ENCODE peak calls at places on chromosome 6, in seven cellular contexts. One of them, this sample, is unnamed.

GRCh38 chr6:71211799-71212198 is 76.8 kb upstream of the OGFRL1 start:
- DNase-seq in transverse colon: no peak
- DNase-seq in sigmoid colon: no peak
- DNase-seq in spleen: no peak
- DNase-seq in HCT116: no peak
- DNase-seq in breast epithelium: no peak
- DNase-seq in vagina: no peak
- DNase-seq in this sample: no peak

GRCh38 chr6:168367285-168367720 is 47.7 kb upstream of the DACT2 start:
- DNase-seq in transverse colon: no peak
- DNase-seq in vagina: no peak
- DNase-seq in HCT116: no peak
- DNase-seq in breast epithelium: no peak
- DNase-seq in spleen: peak; percentile 40
- DNase-seq in sigmoid colon: peak; percentile 77
- DNase-seq in this sample: peak; percentile 64

GRCh38 chr6:139483082-139483481 is 108.6 kb upstream of the CITED2 start:
- DNase-seq in sigmoid colon: no peak
- DNase-seq in transverse colon: no peak
- DNase-seq in HCT116: no peak
- DNase-seq in vagina: no peak
- DNase-seq in spleen: no peak
- DNase-seq in breast epithelium: no peak
- DNase-seq in this sample: peak; percentile 8

GRCh38 chr6:148501178-148501590 is 158.5 kb downstream of the SASH1 start:
- DNase-seq in transverse colon: peak; percentile 31
- DNase-seq in HCT116: peak; percentile 73
- DNase-seq in breast epithelium: peak; percentile 68
- DNase-seq in vagina: no peak
- DNase-seq in spleen: no peak
- DNase-seq in sigmoid colon: peak; percentile 87
- DNase-seq in this sample: no peak

GRCh38 chr6:134517145-134517658 is 199.3 kb upstream of the SGK1 start:
- DNase-seq in vagina: no peak
- DNase-seq in spleen: peak; percentile 77
- DNase-seq in HCT116: no peak
- DNase-seq in sigmoid colon: peak; percentile 72
- DNase-seq in transverse colon: no peak
- DNase-seq in breast epithelium: peak; percentile 72
- DNase-seq in this sample: peak; percentile 85

GRCh38 chr6:158358450-158359077 is 46.3 kb downstream of the TULP4 start:
- DNase-seq in HCT116: no peak
- DNase-seq in sigmoid colon: no peak
- DNase-seq in spleen: peak; percentile 31
- DNase-seq in transverse colon: peak; percentile 46
- DNase-seq in breast epithelium: no peak
- DNase-seq in vagina: no peak
- DNase-seq in this sample: no peak

GRCh38 chr6:71040043-71040442 is 83.2 kb upstream of the B3GAT2 start:
- DNase-seq in sigmoid colon: no peak
- DNase-seq in HCT116: no peak
- DNase-seq in transverse colon: no peak
- DNase-seq in vagina: no peak
- DNase-seq in spleen: no peak
- DNase-seq in breast epithelium: no peak
- DNase-seq in this sample: no peak

GRCh38 chr6:26224940-26225847 is 138.0 kb downstream of the HFE start:
- DNase-seq in sigmoid colon: no peak
- DNase-seq in transverse colon: no peak
- DNase-seq in HCT116: no peak
- DNase-seq in spleen: peak; percentile 82
- DNase-seq in breast epithelium: no peak
- DNase-seq in vagina: no peak
- DNase-seq in this sample: no peak

GRCh38 chr6:26120807-26121140 is 33.5 kb downstream of the HFE start:
- DNase-seq in breast epithelium: no peak
- DNase-seq in vagina: no peak
- DNase-seq in HCT116: no peak
- DNase-seq in sigmoid colon: no peak
- DNase-seq in transverse colon: no peak
- DNase-seq in spleen: no peak
- DNase-seq in this sample: no peak

GRCh38 chr6:161233986-161234620 is 39.8 kb downstream of the AGPAT4 start:
- DNase-seq in sigmoid colon: peak; percentile 94
- DNase-seq in vagina: no peak
- DNase-seq in HCT116: peak; percentile 13
- DNase-seq in breast epithelium: no peak
- DNase-seq in spleen: no peak
- DNase-seq in transverse colon: peak; percentile 51
- DNase-seq in this sample: peak; percentile 85

GRCh38 chr6:50681213-50681824 is 32.0 kb upstream of the TFAP2D start:
- DNase-seq in HCT116: no peak
- DNase-seq in transverse colon: no peak
- DNase-seq in spleen: no peak
- DNase-seq in sigmoid colon: no peak
- DNase-seq in vagina: no peak
- DNase-seq in breast epithelium: no peak
- DNase-seq in this sample: no peak

GRCh38 chr6:88870728-88871330 is 92.6 kb downstream of the RNGTT start:
- DNase-seq in breast epithelium: no peak
- DNase-seq in HCT116: peak; percentile 29
- DNase-seq in spleen: no peak
- DNase-seq in vagina: no peak
- DNase-seq in transverse colon: peak; percentile 15
- DNase-seq in sigmoid colon: no peak
- DNase-seq in this sample: no peak

GRCh38 chr6:122276637-122277036 is 122.8 kb upstream of the HSF2 start:
- DNase-seq in transverse colon: no peak
- DNase-seq in vagina: no peak
- DNase-seq in sigmoid colon: no peak
- DNase-seq in breast epithelium: no peak
- DNase-seq in spleen: no peak
- DNase-seq in HCT116: no peak
- DNase-seq in this sample: no peak

GRCh38 chr6:160077526-160077925 is 44.1 kb upstream of the SLC22A1 start:
- DNase-seq in HCT116: no peak
- DNase-seq in breast epithelium: no peak
- DNase-seq in vagina: no peak
- DNase-seq in transverse colon: no peak
- DNase-seq in spleen: no peak
- DNase-seq in sigmoid colon: no peak
- DNase-seq in this sample: no peak

GRCh38 chr6:136365781-136366354 is 76.2 kb upstream of the BCLAF1 start:
- DNase-seq in spleen: peak; percentile 91
- DNase-seq in transverse colon: peak; percentile 54
- DNase-seq in sigmoid colon: peak; percentile 77
- DNase-seq in HCT116: no peak
- DNase-seq in breast epithelium: peak; percentile 26
- DNase-seq in vagina: no peak
- DNase-seq in this sample: peak; percentile 84

GRCh38 chr6:87697581-87698552 is 4.2 kb downstream of the AKIRIN2 start:
- DNase-seq in breast epithelium: no peak
- DNase-seq in transverse colon: no peak
- DNase-seq in HCT116: no peak
- DNase-seq in vagina: no peak
- DNase-seq in sigmoid colon: no peak
- DNase-seq in spleen: no peak
- DNase-seq in this sample: no peak

GRCh38 chr6:20921533-20921932 is 387.3 kb downstream of the CDKAL1 start:
- DNase-seq in HCT116: no peak
- DNase-seq in breast epithelium: no peak
- DNase-seq in spleen: no peak
- DNase-seq in vagina: no peak
- DNase-seq in sigmoid colon: no peak
- DNase-seq in transverse colon: no peak
- DNase-seq in this sample: no peak

GRCh38 chr6:106377061-106377540 is 16.6 kb downstream of the CRYBG1 start:
- DNase-seq in breast epithelium: no peak
- DNase-seq in vagina: no peak
- DNase-seq in spleen: no peak
- DNase-seq in sigmoid colon: no peak
- DNase-seq in HCT116: no peak
- DNase-seq in transverse colon: no peak
- DNase-seq in this sample: no peak

GRCh38 chr6:41294463-41294862 is 8.0 kb upstream of the TREM1 start:
- DNase-seq in vagina: no peak
- DNase-seq in breast epithelium: no peak
- DNase-seq in transverse colon: no peak
- DNase-seq in HCT116: no peak
- DNase-seq in spleen: no peak
- DNase-seq in sigmoid colon: no peak
- DNase-seq in this sample: no peak

GRCh38 chr6:41289815-41290214 is 3.3 kb upstream of the TREM1 start:
- DNase-seq in HCT116: no peak
- DNase-seq in breast epithelium: no peak
- DNase-seq in transverse colon: no peak
- DNase-seq in sigmoid colon: no peak
- DNase-seq in spleen: no peak
- DNase-seq in vagina: no peak
- DNase-seq in this sample: no peak

GRCh38 chr6:41288025-41288777 is 1.7 kb upstream of the TREM1 start:
- DNase-seq in vagina: no peak
- DNase-seq in breast epithelium: no peak
- DNase-seq in spleen: no peak
- DNase-seq in transverse colon: no peak
- DNase-seq in HCT116: no peak
- DNase-seq in sigmoid colon: no peak
- DNase-seq in this sample: no peak

GRCh38 chr6:41286544-41287346 is at the start of gene TREM1:
- DNase-seq in transverse colon: peak; percentile 35
- DNase-seq in HCT116: no peak
- DNase-seq in spleen: peak; percentile 86
- DNase-seq in breast epithelium: no peak
- DNase-seq in vagina: no peak
- DNase-seq in sigmoid colon: peak; percentile 68
- DNase-seq in this sample: no peak

DNA sequence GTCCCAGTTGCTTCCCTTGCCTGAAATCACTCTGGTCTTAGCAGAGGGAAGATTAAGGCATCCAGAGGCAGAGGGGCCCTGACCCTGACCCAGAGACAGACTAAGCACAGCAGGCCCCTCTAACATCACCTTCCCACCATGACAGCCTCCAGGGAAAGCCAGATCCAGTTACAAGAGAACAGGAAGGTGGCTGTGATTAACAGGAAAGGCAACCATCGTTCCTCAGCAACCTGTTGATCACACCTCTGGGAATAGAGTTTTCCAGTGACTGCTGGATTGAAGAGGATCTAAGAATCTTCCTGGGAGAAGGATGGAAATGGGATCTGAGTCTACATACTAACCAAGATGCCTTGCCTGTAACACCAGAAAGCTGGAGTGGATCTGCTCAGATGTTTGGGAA is 5.2 kb upstream of the TREM1 start:
- DNase-seq in sigmoid colon: no peak
- DNase-seq in HCT116: no peak
- DNase-seq in spleen: no peak
- DNase-seq in breast epithelium: no peak
- DNase-seq in vagina: no peak
- DNase-seq in transverse colon: no peak
- DNase-seq in this sample: no peak
- TF ChIP-seq POLR2A in sigmoid colon: no peak
- TF ChIP-seq POLR2A in HCT116: no peak
- TF ChIP-seq POLR2A in spleen: no peak
- TF ChIP-seq POLR2A in breast epithelium: no peak
- TF ChIP-seq POLR2A in vagina: no peak
- TF ChIP-seq POLR2A in transverse colon: no peak
- TF ChIP-seq POLR2A in this sample: no peak

DNA sequence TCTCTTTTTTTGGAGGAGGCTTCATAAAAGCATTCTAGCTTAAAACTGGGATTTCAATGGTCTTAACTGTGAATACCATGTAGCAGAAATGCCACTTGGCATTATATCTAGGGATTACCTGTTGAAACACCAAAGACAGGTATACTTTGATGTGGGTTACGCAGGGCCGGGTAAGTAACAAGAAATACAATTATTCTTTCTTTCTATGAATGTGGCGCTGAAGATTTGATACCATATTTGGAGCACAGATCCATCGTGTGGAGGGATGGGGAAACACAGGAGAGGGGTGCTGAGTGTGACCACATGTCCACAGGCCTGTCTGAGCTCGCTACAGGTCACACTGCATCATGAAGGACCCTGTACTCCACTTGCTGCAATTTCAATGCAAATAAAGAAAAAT is 257.8 kb downstream of the GMPR start:
- DNase-seq in spleen: no peak
- DNase-seq in breast epithelium: peak; percentile 39
- DNase-seq in vagina: no peak
- DNase-seq in HCT116: no peak
- DNase-seq in transverse colon: no peak
- DNase-seq in sigmoid colon: no peak
- DNase-seq in this sample: no peak
- TF ChIP-seq CTCF in spleen: no peak
- TF ChIP-seq CTCF in breast epithelium: no peak
- TF ChIP-seq CTCF in vagina: no peak
- TF ChIP-seq CTCF in HCT116: peak; percentile 20
- TF ChIP-seq CTCF in transverse colon: no peak
- TF ChIP-seq CTCF in sigmoid colon: no peak
- TF ChIP-seq CTCF in this sample: no peak

DNA sequence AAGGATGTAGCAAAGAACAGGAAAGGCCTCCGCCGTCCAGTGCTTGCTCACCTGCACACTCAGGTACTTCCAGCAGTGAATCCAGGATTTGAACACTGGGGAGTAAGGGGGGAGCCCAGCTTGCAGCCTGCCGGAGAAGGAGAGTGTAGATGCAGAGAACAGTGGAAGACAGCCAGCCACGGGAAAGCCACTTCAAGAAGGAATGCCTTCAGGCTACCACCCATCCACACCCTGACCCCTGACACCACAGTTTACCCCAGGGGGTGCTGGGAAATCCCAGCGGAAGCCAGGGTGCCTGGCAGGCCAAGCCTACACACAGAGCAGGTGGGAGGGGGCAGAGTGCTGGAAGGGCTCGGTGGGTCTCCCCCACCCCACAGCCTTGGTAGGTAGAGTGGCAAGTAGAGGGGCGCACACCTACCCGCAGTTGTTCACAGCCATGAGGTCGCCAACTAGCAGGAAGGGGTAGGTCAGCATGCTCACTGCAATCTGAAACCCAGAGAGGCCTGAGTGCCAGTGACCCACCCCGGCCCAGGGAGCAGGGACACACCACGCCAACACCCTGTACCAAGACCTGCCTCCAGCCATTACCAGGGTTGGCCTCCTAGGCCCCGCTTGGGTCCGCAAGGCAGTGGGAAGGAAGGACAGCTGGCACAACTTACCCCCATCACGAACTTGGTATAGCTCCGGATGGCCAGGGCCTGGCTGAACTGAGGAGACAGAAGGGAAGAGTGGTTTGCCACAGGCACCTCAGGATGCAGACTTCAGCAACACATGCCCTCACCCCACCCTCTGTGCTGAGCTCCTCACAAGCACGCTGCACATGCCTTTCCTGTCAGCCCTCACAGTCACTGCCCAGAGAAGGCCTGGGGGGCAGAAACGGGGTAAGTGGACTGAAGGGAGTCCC is 15.7 kb downstream of the PI16 start:
- DNase-seq in vagina: no peak
- DNase-seq in transverse colon: no peak
- DNase-seq in breast epithelium: no peak
- DNase-seq in spleen: peak; percentile 58
- DNase-seq in HCT116: no peak
- DNase-seq in sigmoid colon: no peak
- DNase-seq in this sample: no peak
- TF ChIP-seq POLR2AphosphoS5 in vagina: no peak
- TF ChIP-seq POLR2AphosphoS5 in transverse colon: no peak
- TF ChIP-seq POLR2AphosphoS5 in breast epithelium: no peak
- TF ChIP-seq POLR2AphosphoS5 in spleen: no peak
- TF ChIP-seq POLR2AphosphoS5 in HCT116: no peak
- TF ChIP-seq POLR2AphosphoS5 in sigmoid colon: no peak
- TF ChIP-seq POLR2AphosphoS5 in this sample: no peak

GRCh38 chr6:43965628-43966373 is 161.5 kb downstream of the MRPL14 start:
- DNase-seq in transverse colon: no peak
- DNase-seq in spleen: no peak
- DNase-seq in vagina: peak; percentile 37
- DNase-seq in sigmoid colon: no peak
- DNase-seq in breast epithelium: peak; percentile 7
- DNase-seq in HCT116: no peak
- DNase-seq in this sample: no peak
- TF ChIP-seq POLR2A in transverse colon: no peak
- TF ChIP-seq POLR2A in spleen: no peak
- TF ChIP-seq POLR2A in vagina: no peak
- TF ChIP-seq POLR2A in sigmoid colon: no peak
- TF ChIP-seq POLR2A in breast epithelium: no peak
- TF ChIP-seq POLR2A in HCT116: no peak
- TF ChIP-seq POLR2A in this sample: no peak

This sample was measured in suprapubic skin.